ENCODE peak calls at places on chromosome 16, in five cellular contexts. One of them, this sample, is unnamed.

GRCh38 chr16:9053006-9053601 is 38.3 kb upstream of the HAPSTR1 start:
- ATAC-seq in upper lobe of left lung: no peak
- ATAC-seq in activated CD8-positive, alpha-beta memory T cell treated with anti-CD3 and anti-CD28 coated beads, Interleukin-2, amount 10 ng/mL, durations not matched to agents 7 days and 5 days: no peak
- ATAC-seq in CD4-positive, alpha-beta T cell: no peak
- ATAC-seq in left ventricle myocardium superior: peak
- ATAC-seq in this sample: no peak

GRCh38 chr16:85366031-85366763 is 246.9 kb upstream of the GSE1 start:
- ATAC-seq in upper lobe of left lung: no peak
- ATAC-seq in activated CD8-positive, alpha-beta memory T cell treated with anti-CD3 and anti-CD28 coated beads, Interleukin-2, amount 10 ng/mL, durations not matched to agents 7 days and 5 days: no peak
- ATAC-seq in CD4-positive, alpha-beta T cell: no peak
- ATAC-seq in left ventricle myocardium superior: no peak
- ATAC-seq in this sample: no peak

GRCh38 chr16:18833707-18834505 is 32.6 kb upstream of the ARL6IP1 start:
- ATAC-seq in upper lobe of left lung: no peak
- ATAC-seq in activated CD8-positive, alpha-beta memory T cell treated with anti-CD3 and anti-CD28 coated beads, Interleukin-2, amount 10 ng/mL, durations not matched to agents 7 days and 5 days: no peak
- ATAC-seq in CD4-positive, alpha-beta T cell: no peak
- ATAC-seq in left ventricle myocardium superior: no peak
- ATAC-seq in this sample: no peak

GRCh38 chr16:53282975-53283946 is 151.0 kb upstream of the RBL2 start:
- ATAC-seq in upper lobe of left lung: no peak
- ATAC-seq in activated CD8-positive, alpha-beta memory T cell treated with anti-CD3 and anti-CD28 coated beads, Interleukin-2, amount 10 ng/mL, durations not matched to agents 7 days and 5 days: no peak
- ATAC-seq in CD4-positive, alpha-beta T cell: no peak
- ATAC-seq in left ventricle myocardium superior: peak
- ATAC-seq in this sample: no peak

GRCh38 chr16:28473714-28474265 is 1.7 kb upstream of the NPIPB7 start:
- ATAC-seq in upper lobe of left lung: no peak
- ATAC-seq in activated CD8-positive, alpha-beta memory T cell treated with anti-CD3 and anti-CD28 coated beads, Interleukin-2, amount 10 ng/mL, durations not matched to agents 7 days and 5 days: no peak
- ATAC-seq in CD4-positive, alpha-beta T cell: no peak
- ATAC-seq in left ventricle myocardium superior: no peak
- ATAC-seq in this sample: peak

GRCh38 chr16:27025581-27025980 is 41.1 kb upstream of the C16orf82 start:
- ATAC-seq in upper lobe of left lung: no peak
- ATAC-seq in activated CD8-positive, alpha-beta memory T cell treated with anti-CD3 and anti-CD28 coated beads, Interleukin-2, amount 10 ng/mL, durations not matched to agents 7 days and 5 days: no peak
- ATAC-seq in CD4-positive, alpha-beta T cell: no peak
- ATAC-seq in left ventricle myocardium superior: no peak
- ATAC-seq in this sample: no peak

GRCh38 chr16:84532855-84533486 is 28.5 kb upstream of the MEAK7 start:
- ATAC-seq in upper lobe of left lung: no peak
- ATAC-seq in activated CD8-positive, alpha-beta memory T cell treated with anti-CD3 and anti-CD28 coated beads, Interleukin-2, amount 10 ng/mL, durations not matched to agents 7 days and 5 days: no peak
- ATAC-seq in CD4-positive, alpha-beta T cell: no peak
- ATAC-seq in left ventricle myocardium superior: peak
- ATAC-seq in this sample: no peak

GRCh38 chr16:14244344-14245010 is 173.4 kb downstream of the MRTFB start:
- ATAC-seq in upper lobe of left lung: no peak
- ATAC-seq in activated CD8-positive, alpha-beta memory T cell treated with anti-CD3 and anti-CD28 coated beads, Interleukin-2, amount 10 ng/mL, durations not matched to agents 7 days and 5 days: no peak
- ATAC-seq in CD4-positive, alpha-beta T cell: no peak
- ATAC-seq in left ventricle myocardium superior: no peak
- ATAC-seq in this sample: peak

GRCh38 chr16:87765776-87766484 is at the start of gene KLHDC4:
- ATAC-seq in upper lobe of left lung: peak
- ATAC-seq in activated CD8-positive, alpha-beta memory T cell treated with anti-CD3 and anti-CD28 coated beads, Interleukin-2, amount 10 ng/mL, durations not matched to agents 7 days and 5 days: peak
- ATAC-seq in CD4-positive, alpha-beta T cell: peak
- ATAC-seq in left ventricle myocardium superior: peak
- ATAC-seq in this sample: peak

GRCh38 chr16:70428178-70428998 is 10.5 kb downstream of the ST3GAL2 start:
- ATAC-seq in upper lobe of left lung: peak
- ATAC-seq in activated CD8-positive, alpha-beta memory T cell treated with anti-CD3 and anti-CD28 coated beads, Interleukin-2, amount 10 ng/mL, durations not matched to agents 7 days and 5 days: peak
- ATAC-seq in CD4-positive, alpha-beta T cell: no peak
- ATAC-seq in left ventricle myocardium superior: peak
- ATAC-seq in this sample: peak

GRCh38 chr16:57786632-57787518 is 15.4 kb downstream of the KIFC3 start:
- ATAC-seq in upper lobe of left lung: peak
- ATAC-seq in activated CD8-positive, alpha-beta memory T cell treated with anti-CD3 and anti-CD28 coated beads, Interleukin-2, amount 10 ng/mL, durations not matched to agents 7 days and 5 days: no peak
- ATAC-seq in CD4-positive, alpha-beta T cell: no peak
- ATAC-seq in left ventricle myocardium superior: peak
- ATAC-seq in this sample: no peak

GRCh38 chr16:66924527-66925321 is 611 bp downstream of the RRAD start:
- ATAC-seq in upper lobe of left lung: no peak
- ATAC-seq in activated CD8-positive, alpha-beta memory T cell treated with anti-CD3 and anti-CD28 coated beads, Interleukin-2, amount 10 ng/mL, durations not matched to agents 7 days and 5 days: peak
- ATAC-seq in CD4-positive, alpha-beta T cell: peak
- ATAC-seq in left ventricle myocardium superior: peak
- ATAC-seq in this sample: peak

GRCh38 chr16:64089697-64090096 is 1032.2 kb downstream of the CDH11 start:
- ATAC-seq in upper lobe of left lung: no peak
- ATAC-seq in activated CD8-positive, alpha-beta memory T cell treated with anti-CD3 and anti-CD28 coated beads, Interleukin-2, amount 10 ng/mL, durations not matched to agents 7 days and 5 days: no peak
- ATAC-seq in CD4-positive, alpha-beta T cell: no peak
- ATAC-seq in left ventricle myocardium superior: peak
- ATAC-seq in this sample: no peak

GRCh38 chr16:14495213-14496046 is 134.6 kb downstream of the PARN start:
- ATAC-seq in upper lobe of left lung: no peak
- ATAC-seq in activated CD8-positive, alpha-beta memory T cell treated with anti-CD3 and anti-CD28 coated beads, Interleukin-2, amount 10 ng/mL, durations not matched to agents 7 days and 5 days: no peak
- ATAC-seq in CD4-positive, alpha-beta T cell: no peak
- ATAC-seq in left ventricle myocardium superior: no peak
- ATAC-seq in this sample: no peak

GRCh38 chr16:89986600-89986999 is 32.7 kb downstream of the DBNDD1 start:
- ATAC-seq in upper lobe of left lung: no peak
- ATAC-seq in activated CD8-positive, alpha-beta memory T cell treated with anti-CD3 and anti-CD28 coated beads, Interleukin-2, amount 10 ng/mL, durations not matched to agents 7 days and 5 days: no peak
- ATAC-seq in CD4-positive, alpha-beta T cell: no peak
- ATAC-seq in left ventricle myocardium superior: no peak
- ATAC-seq in this sample: no peak

GRCh38 chr16:23026777-23027362 is 122.4 kb downstream of the USP31 start:
- ATAC-seq in upper lobe of left lung: no peak
- ATAC-seq in activated CD8-positive, alpha-beta memory T cell treated with anti-CD3 and anti-CD28 coated beads, Interleukin-2, amount 10 ng/mL, durations not matched to agents 7 days and 5 days: no peak
- ATAC-seq in CD4-positive, alpha-beta T cell: no peak
- ATAC-seq in left ventricle myocardium superior: no peak
- ATAC-seq in this sample: no peak

GRCh38 chr16:52976539-52977167 is 76.0 kb downstream of the CHD9NB start:
- ATAC-seq in upper lobe of left lung: no peak
- ATAC-seq in activated CD8-positive, alpha-beta memory T cell treated with anti-CD3 and anti-CD28 coated beads, Interleukin-2, amount 10 ng/mL, durations not matched to agents 7 days and 5 days: no peak
- ATAC-seq in CD4-positive, alpha-beta T cell: no peak
- ATAC-seq in left ventricle myocardium superior: peak
- ATAC-seq in this sample: no peak

GRCh38 chr16:23728112-23728477 is 15.1 kb upstream of the ERN2 start:
- ATAC-seq in upper lobe of left lung: no peak
- ATAC-seq in activated CD8-positive, alpha-beta memory T cell treated with anti-CD3 and anti-CD28 coated beads, Interleukin-2, amount 10 ng/mL, durations not matched to agents 7 days and 5 days: no peak
- ATAC-seq in CD4-positive, alpha-beta T cell: no peak
- ATAC-seq in left ventricle myocardium superior: no peak
- ATAC-seq in this sample: no peak

GRCh38 chr16:15509051-15509592 is 74.7 kb downstream of the BMERB1 start:
- ATAC-seq in upper lobe of left lung: no peak
- ATAC-seq in activated CD8-positive, alpha-beta memory T cell treated with anti-CD3 and anti-CD28 coated beads, Interleukin-2, amount 10 ng/mL, durations not matched to agents 7 days and 5 days: peak
- ATAC-seq in CD4-positive, alpha-beta T cell: peak
- ATAC-seq in left ventricle myocardium superior: no peak
- ATAC-seq in this sample: peak

GRCh38 chr16:85718682-85719081 is 29.9 kb upstream of the GINS2 start:
- ATAC-seq in upper lobe of left lung: no peak
- ATAC-seq in activated CD8-positive, alpha-beta memory T cell treated with anti-CD3 and anti-CD28 coated beads, Interleukin-2, amount 10 ng/mL, durations not matched to agents 7 days and 5 days: no peak
- ATAC-seq in CD4-positive, alpha-beta T cell: no peak
- ATAC-seq in left ventricle myocardium superior: peak
- ATAC-seq in this sample: no peak

GRCh38 chr16:69820926-69821541 is 58.9 kb downstream of the WWP2 start:
- ATAC-seq in upper lobe of left lung: peak
- ATAC-seq in activated CD8-positive, alpha-beta memory T cell treated with anti-CD3 and anti-CD28 coated beads, Interleukin-2, amount 10 ng/mL, durations not matched to agents 7 days and 5 days: no peak
- ATAC-seq in CD4-positive, alpha-beta T cell: no peak
- ATAC-seq in left ventricle myocardium superior: peak
- ATAC-seq in this sample: no peak